ENCODE peak calls at places on chromosomes 6 and 20, in five cellular contexts. K is heart right ventricle, E is AG04449, M is epithelial cell of esophagus, G is kidney epithelial cell. T is an unnamed sample.

GRCh38 chr6:83424392-83425018 is 6.3 kb downstream of the ME1 start:
- DNase-seq in E (no peak), M (no peak), K (no peak), G (no peak), T (no peak)

GRCh38 chr6:150314230-150315188 is 54.3 kb upstream of the IYD start:
- DNase-seq in K (no peak), M (no peak), E (no peak), G (no peak), T (no peak)

GRCh38 chr20:5806457-5807263 is 56.5 kb downstream of the SHLD1 start:
- DNase-seq in K (no peak), G (no peak), M (no peak), E (no peak), T (no peak)

GRCh38 chr6:151911401-151911800 is 103.9 kb downstream of the ESR1 start:
- DNase-seq in M (peak), E (no peak), K (no peak), G (no peak), T (no peak)

GRCh38 chr6:81262656-81263055 is 489.8 kb downstream of the TENT5A start:
- DNase-seq in G (no peak), E (no peak), M (no peak), K (no peak), T (no peak)

GRCh38 chr20:9506964-9507369 is 7.4 kb upstream of the LAMP5 start:
- DNase-seq in G (no peak), M (no peak), K (no peak), E (no peak), T (no peak)

GRCh38 chr6:157853018-157853805 is 30.2 kb downstream of the SNX9 start:
- DNase-seq in G (no peak), M (no peak), K (no peak), E (no peak), T (no peak)

GRCh38 chr6:41167173-41167963 is 4.5 kb upstream of the TREM2 start:
- DNase-seq in M (peak), E (no peak), G (no peak), K (no peak), T (peak)

GRCh38 chr6:147530132-147531060 is 21.9 kb downstream of the SAMD5 start:
- DNase-seq in E (no peak), K (no peak), M (no peak), G (no peak), T (no peak)

GRCh38 chr6:9851541-9852380 is 563.1 kb downstream of the TFAP2A start:
- DNase-seq in G (peak), E (no peak), M (peak), K (no peak), T (peak)

GRCh38 chr6:148935705-148936306 is 189.0 kb downstream of the UST start:
- DNase-seq in E (no peak), M (peak), G (no peak), K (no peak), T (no peak)

GRCh38 chr20:45359406-45360148 is 3.4 kb upstream of the SYS1 start:
- DNase-seq in M (peak), E (no peak), K (no peak), G (no peak), T (no peak)

GRCh38 chr6:42320762-42321161 is 103.1 kb upstream of the MRPS10 start:
- DNase-seq in M (peak), E (no peak), G (no peak), K (no peak), T (no peak)

GRCh38 chr6:11253594-11253993 is 21.1 kb upstream of the NEDD9 start:
- DNase-seq in K (no peak), M (no peak), G (no peak), E (no peak), T (no peak)

GRCh38 chr20:48783533-48784272 is 44.1 kb downstream of the PREX1 start:
- DNase-seq in E (no peak), K (no peak), G (no peak), M (no peak), T (no peak)

GRCh38 chr6:11364971-11365397 is 132.5 kb upstream of the NEDD9 start:
- DNase-seq in M (no peak), K (no peak), G (no peak), E (no peak), T (no peak)

GRCh38 chr6:84652356-84653026 is 111.9 kb downstream of the TBX18 start:
- DNase-seq in G (peak), M (peak), E (peak), K (no peak), T (peak)

GRCh38 chr20:5667703-5668528 is 82.3 kb upstream of the SHLD1 start:
- DNase-seq in E (no peak), G (no peak), K (no peak), M (no peak), T (no peak)

GRCh38 chr20:55269913-55270312 is 735.4 kb downstream of the CBLN4 start:
- DNase-seq in G (no peak), E (no peak), K (no peak), M (peak), T (no peak)

GRCh38 chr6:41784581-41785171 is 2.8 kb upstream of the TOMM6 start:
- DNase-seq in K (no peak), G (no peak), M (peak), E (no peak), T (no peak)

GRCh38 chr6:154768280-154768679 is 35.1 kb downstream of the SCAF8 start:
- DNase-seq in G (no peak), E (no peak), K (no peak), M (no peak), T (no peak)

GRCh38 chr6:158233214-158233795 is 65.2 kb downstream of the GTF2H5 start:
- DNase-seq in K (no peak), G (no peak), M (no peak), E (no peak), T (no peak)

GRCh38 chr6:68777956-68778355 is 142.9 kb downstream of the ADGRB3 start:
- DNase-seq in G (no peak), K (peak), M (peak), E (no peak), T (no peak)

GRCh38 chr20:63641146-63641791 is 12.0 kb downstream of the STMN3 start:
- DNase-seq in E (no peak), M (peak), G (no peak), K (no peak), T (no peak)

GRCh38 chr6:155123520-155123919 is 128.4 kb downstream of the TIAM2 start:
- DNase-seq in G (no peak), K (no peak), E (no peak), M (no peak), T (no peak)

GRCh38 chr6:125812394-125813231 is 21.9 kb downstream of the NCOA7 start:
- DNase-seq in E (peak), K (no peak), M (peak), G (peak), T (peak)

GRCh38 chr6:42711930-42712329 is 10.5 kb downstream of the PRPH2 start:
- DNase-seq in K (no peak), M (no peak), G (no peak), E (no peak), T (no peak)

GRCh38 chr6:106253731-106254130 is 71.8 kb downstream of the ATG5 start:
- DNase-seq in E (no peak), K (no peak), M (no peak), G (no peak), T (no peak)

GRCh38 chr6:53302678-53303360 is 45.9 kb downstream of the ELOVL5 start:
- DNase-seq in K (no peak), E (no peak), M (peak), G (peak), T (peak)

GRCh38 chr6:69379518-69379917 is 417.3 kb downstream of the LMBRD1 start:
- DNase-seq in M (no peak), E (no peak), G (no peak), K (peak), T (no peak)

GRCh38 chr6:154672086-154672485 is 61.1 kb upstream of the SCAF8 start:
- DNase-seq in G (no peak), E (no peak), K (no peak), M (no peak), T (no peak)

GRCh38 chr20:58342104-58342945 is 32.8 kb downstream of the RAB22A start:
- DNase-seq in K (no peak), M (peak), G (no peak), E (peak), T (no peak)

GRCh38 chr6:1940381-1940780 is 305.0 kb downstream of the GMDS start:
- DNase-seq in K (no peak), E (no peak), G (peak), M (no peak), T (no peak)

GRCh38 chr20:41178904-41179432 is 41.6 kb downstream of the PLCG1 start:
- DNase-seq in K (peak), G (no peak), M (no peak), E (no peak), T (no peak)

GRCh38 chr20:59514554-59514953 is 89.8 kb upstream of the PHACTR3 start:
- DNase-seq in E (no peak), G (no peak), M (no peak), K (no peak), T (no peak)

GRCh38 chr20:50520222-50520877 is 10.2 kb downstream of the PTPN1 start:
- DNase-seq in E (no peak), G (no peak), K (no peak), M (no peak), T (no peak)

GRCh38 chr6:38997128-38997761 is 51.3 kb upstream of the GLP1R start:
- DNase-seq in K (peak), E (no peak), G (no peak), M (peak), T (no peak)

GRCh38 chr6:5659467-5659866 is 347.3 kb downstream of the NRN1 start:
- DNase-seq in K (no peak), M (no peak), G (no peak), E (no peak), T (no peak)

GRCh38 chr20:49937023-49937929 is 1.1 kb downstream of the RNF114 start:
- DNase-seq in G (no peak), K (no peak), E (no peak), M (peak), T (no peak)

GRCh38 chr6:30491963-30492616 is 2.8 kb downstream of the HLA-E start:
- DNase-seq in M (no peak), E (no peak), K (no peak), G (no peak), T (no peak)
- H3K4me3 ChIP-seq in M (no peak), E (no peak), K (no peak), G (no peak), T (no peak)

GRCh38 chr20:17598013-17598550 is 28.2 kb downstream of the DSTN start:
- DNase-seq in M (no peak), G (no peak), E (no peak), K (no peak), T (no peak)
- H3K4me3 ChIP-seq in M (no peak), G (no peak), E (no peak), K (no peak), T (no peak)

DNA sequence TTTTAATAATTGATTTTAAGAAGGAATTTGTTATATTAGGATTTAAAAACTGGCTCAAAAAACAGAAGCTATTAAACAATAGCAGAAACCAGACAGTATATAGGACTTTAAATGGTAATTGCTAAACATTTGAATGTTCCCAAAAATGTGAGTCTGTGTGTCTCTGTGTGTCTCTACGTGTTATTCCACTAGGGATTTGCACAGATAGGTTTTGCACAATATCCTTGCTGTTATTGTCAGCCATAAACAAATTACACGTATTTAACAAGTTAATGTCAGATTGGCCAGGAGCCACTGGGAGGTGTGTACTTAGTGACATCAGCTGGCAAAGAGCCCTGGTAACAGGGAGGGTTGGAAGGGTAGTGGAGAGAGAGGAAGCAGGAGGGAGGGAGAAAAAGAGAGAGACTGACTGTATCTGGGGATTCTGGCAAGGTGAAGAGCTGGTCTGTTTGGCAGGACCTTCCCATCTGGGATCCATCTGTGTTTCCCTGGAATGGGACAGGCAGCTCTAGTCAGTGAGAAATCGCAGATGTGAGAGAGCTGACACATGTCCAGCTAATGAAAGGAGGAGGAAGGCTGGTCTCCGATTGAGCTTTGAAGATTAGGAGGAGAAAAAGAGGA is 72.2 kb downstream of the CBFA2T2 start:
- DNase-seq in G (peak), M (peak), E (peak), K (peak), T (peak)
- H3K4me3 ChIP-seq in G (no peak), M (peak), E (no peak), K (no peak), T (peak)

GRCh38 chr20:36468149-36469000 is 72.9 kb upstream of the MYL9 start:
- DNase-seq in E (no peak), K (no peak), G (no peak), M (no peak), T (no peak)
- H3K4me3 ChIP-seq in E (no peak), K (no peak), G (no peak), M (no peak), T (no peak)

DNA sequence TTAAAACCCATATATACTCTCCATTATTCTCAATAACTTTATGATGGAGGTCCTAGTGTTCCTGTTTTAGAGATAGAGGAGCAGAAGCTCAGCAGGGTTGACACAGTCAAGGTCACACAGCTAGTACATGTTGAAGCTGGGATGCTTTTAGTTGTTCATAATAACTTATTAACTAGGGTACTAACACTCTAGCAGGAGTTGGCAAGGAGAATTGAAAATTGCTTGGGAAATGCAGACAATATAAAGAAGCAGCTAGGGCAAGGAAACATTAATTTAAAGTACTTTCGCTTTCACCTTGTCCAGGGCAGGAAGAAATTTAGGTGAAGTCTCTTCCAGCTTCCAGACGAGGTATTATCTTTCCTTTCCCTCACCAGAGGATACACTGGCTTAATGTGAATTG is 133.7 kb downstream of the RCAN2 start:
- DNase-seq in E (no peak), G (peak), M (no peak), K (no peak), T (no peak)
- H3K4me3 ChIP-seq in E (no peak), G (no peak), M (no peak), K (no peak), T (no peak)

DNA sequence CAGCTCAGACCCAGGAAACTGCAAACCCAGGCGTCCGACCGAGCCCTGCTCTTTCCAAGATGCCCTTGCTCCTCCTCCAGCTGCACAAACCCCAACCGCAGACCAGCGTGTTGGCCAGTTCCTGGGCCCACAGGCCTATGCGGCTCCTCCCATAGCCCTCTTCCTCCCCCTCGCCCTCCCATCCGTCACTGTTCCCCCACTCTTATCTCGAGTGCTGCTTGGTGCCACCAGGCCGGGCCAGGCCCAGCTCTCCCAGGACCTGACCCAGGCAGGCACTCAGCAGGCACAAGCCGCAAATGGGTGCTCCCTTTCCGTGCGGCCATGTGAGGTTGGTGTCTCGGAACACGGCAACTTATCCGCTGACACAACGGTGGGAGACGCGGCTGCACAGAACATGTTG is 28.6 kb downstream of the ADRM1 start:
- DNase-seq in E (no peak), K (no peak), M (no peak), G (no peak), T (no peak)
- H3K4me3 ChIP-seq in E (no peak), K (no peak), M (no peak), G (no peak), T (no peak)

GRCh38 chr20:24745206-24745605 is 203.9 kb upstream of the CST7 start:
- DNase-seq in K (no peak), G (no peak), M (no peak), E (no peak), T (no peak)

GRCh38 chr20:24745617-24746350 is 203.3 kb upstream of the CST7 start:
- DNase-seq in M (no peak), E (no peak), G (no peak), K (no peak), T (no peak)

GRCh38 chr20:24747015-24747712 is 201.9 kb upstream of the CST7 start:
- DNase-seq in K (no peak), G (no peak), M (no peak), E (no peak), T (no peak)

GRCh38 chr20:24747881-24748595 is 201.0 kb upstream of the CST7 start:
- DNase-seq in E (no peak), K (no peak), G (no peak), M (no peak), T (no peak)

DNA sequence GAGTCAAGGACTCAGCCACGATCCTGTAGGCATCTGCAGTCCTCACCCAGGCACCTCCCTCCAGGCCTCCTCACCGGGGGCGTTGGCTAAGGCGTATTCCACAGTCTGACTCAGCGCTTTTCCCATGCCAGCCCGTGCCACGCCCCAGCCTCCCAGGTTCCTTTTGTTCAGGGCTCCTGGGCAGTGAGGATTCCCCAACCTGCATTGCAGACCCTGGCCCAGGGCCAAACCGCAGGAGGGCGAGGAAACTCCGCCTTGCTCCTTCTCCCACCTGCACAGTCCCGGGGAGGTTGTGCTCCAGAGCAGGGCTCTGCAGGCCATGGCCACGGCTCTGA is 202.8 kb upstream of the CST7 start:
- DNase-seq in K (no peak), M (peak), E (no peak), G (peak), T (no peak)
- H3K4me3 ChIP-seq in K (no peak), M (no peak), E (no peak), G (no peak), T (no peak)